ENCODE peak calls at places on chromosome 11, in nine cellular contexts. One of them, this sample, is unnamed.

GRCh38 chr11:33454264-33454663 is 197.1 kb downstream of the HIPK3 start:
- DNase-seq in stimulated activated CD4-positive, alpha-beta T cell treated with anti-CD3 and anti-CD28 coated beads, Interleukin-12 subunit alpha, Interleukin-12 subunit beta, amount 100 ng/mL, for 4 hours: no peak
- DNase-seq in GDM1: no peak
- DNase-seq in H9: no peak
- DNase-seq in posterior cingulate gyrus: no peak
- DNase-seq in endothelial cell: no peak
- DNase-seq in left ventricle myocardium inferior: no peak
- DNase-seq in DMS79 treated with DMSO at 0.1 percent for 48 hours: peak
- DNase-seq in NCI-H1105 treated with DMSO at 0.1 percent for 48 hours: peak
- DNase-seq in this sample: no peak

GRCh38 chr11:71372693-71373657 is 75.2 kb downstream of the DHCR7 start:
- DNase-seq in stimulated activated CD4-positive, alpha-beta T cell treated with anti-CD3 and anti-CD28 coated beads, Interleukin-12 subunit alpha, Interleukin-12 subunit beta, amount 100 ng/mL, for 4 hours: no peak
- DNase-seq in GDM1: no peak
- DNase-seq in H9: no peak
- DNase-seq in posterior cingulate gyrus: no peak
- DNase-seq in endothelial cell: no peak
- DNase-seq in left ventricle myocardium inferior: no peak
- DNase-seq in DMS79 treated with DMSO at 0.1 percent for 48 hours: peak
- DNase-seq in NCI-H1105 treated with DMSO at 0.1 percent for 48 hours: no peak
- DNase-seq in this sample: no peak

GRCh38 chr11:134235399-134235798 is 10.9 kb downstream of the VPS26B start:
- DNase-seq in stimulated activated CD4-positive, alpha-beta T cell treated with anti-CD3 and anti-CD28 coated beads, Interleukin-12 subunit alpha, Interleukin-12 subunit beta, amount 100 ng/mL, for 4 hours: no peak
- DNase-seq in GDM1: no peak
- DNase-seq in H9: no peak
- DNase-seq in posterior cingulate gyrus: no peak
- DNase-seq in endothelial cell: no peak
- DNase-seq in left ventricle myocardium inferior: no peak
- DNase-seq in DMS79 treated with DMSO at 0.1 percent for 48 hours: no peak
- DNase-seq in NCI-H1105 treated with DMSO at 0.1 percent for 48 hours: no peak
- DNase-seq in this sample: no peak

GRCh38 chr11:13220148-13220547 is 57.4 kb upstream of the BMAL1 start:
- DNase-seq in stimulated activated CD4-positive, alpha-beta T cell treated with anti-CD3 and anti-CD28 coated beads, Interleukin-12 subunit alpha, Interleukin-12 subunit beta, amount 100 ng/mL, for 4 hours: no peak
- DNase-seq in GDM1: no peak
- DNase-seq in H9: no peak
- DNase-seq in posterior cingulate gyrus: no peak
- DNase-seq in endothelial cell: no peak
- DNase-seq in left ventricle myocardium inferior: no peak
- DNase-seq in DMS79 treated with DMSO at 0.1 percent for 48 hours: no peak
- DNase-seq in NCI-H1105 treated with DMSO at 0.1 percent for 48 hours: no peak
- DNase-seq in this sample: no peak

GRCh38 chr11:104979839-104980238 is 11.5 kb upstream of the CASP4 start:
- DNase-seq in stimulated activated CD4-positive, alpha-beta T cell treated with anti-CD3 and anti-CD28 coated beads, Interleukin-12 subunit alpha, Interleukin-12 subunit beta, amount 100 ng/mL, for 4 hours: no peak
- DNase-seq in GDM1: no peak
- DNase-seq in H9: no peak
- DNase-seq in posterior cingulate gyrus: no peak
- DNase-seq in endothelial cell: no peak
- DNase-seq in left ventricle myocardium inferior: no peak
- DNase-seq in DMS79 treated with DMSO at 0.1 percent for 48 hours: no peak
- DNase-seq in NCI-H1105 treated with DMSO at 0.1 percent for 48 hours: no peak
- DNase-seq in this sample: no peak

GRCh38 chr11:121328213-121328966 is 35.8 kb downstream of the SC5D start:
- DNase-seq in stimulated activated CD4-positive, alpha-beta T cell treated with anti-CD3 and anti-CD28 coated beads, Interleukin-12 subunit alpha, Interleukin-12 subunit beta, amount 100 ng/mL, for 4 hours: peak
- DNase-seq in GDM1: no peak
- DNase-seq in H9: no peak
- DNase-seq in posterior cingulate gyrus: no peak
- DNase-seq in endothelial cell: no peak
- DNase-seq in left ventricle myocardium inferior: no peak
- DNase-seq in DMS79 treated with DMSO at 0.1 percent for 48 hours: no peak
- DNase-seq in NCI-H1105 treated with DMSO at 0.1 percent for 48 hours: no peak
- DNase-seq in this sample: no peak

GRCh38 chr11:112797653-112798293 is 163.4 kb upstream of the NCAM1 start:
- DNase-seq in stimulated activated CD4-positive, alpha-beta T cell treated with anti-CD3 and anti-CD28 coated beads, Interleukin-12 subunit alpha, Interleukin-12 subunit beta, amount 100 ng/mL, for 4 hours: no peak
- DNase-seq in GDM1: no peak
- DNase-seq in H9: peak
- DNase-seq in posterior cingulate gyrus: peak
- DNase-seq in endothelial cell: peak
- DNase-seq in left ventricle myocardium inferior: no peak
- DNase-seq in DMS79 treated with DMSO at 0.1 percent for 48 hours: no peak
- DNase-seq in NCI-H1105 treated with DMSO at 0.1 percent for 48 hours: no peak
- DNase-seq in this sample: no peak

GRCh38 chr11:2519879-2520735 is 75.3 kb downstream of the KCNQ1 start:
- DNase-seq in stimulated activated CD4-positive, alpha-beta T cell treated with anti-CD3 and anti-CD28 coated beads, Interleukin-12 subunit alpha, Interleukin-12 subunit beta, amount 100 ng/mL, for 4 hours: no peak
- DNase-seq in GDM1: no peak
- DNase-seq in H9: peak
- DNase-seq in posterior cingulate gyrus: peak
- DNase-seq in endothelial cell: peak
- DNase-seq in left ventricle myocardium inferior: peak
- DNase-seq in DMS79 treated with DMSO at 0.1 percent for 48 hours: no peak
- DNase-seq in NCI-H1105 treated with DMSO at 0.1 percent for 48 hours: no peak
- DNase-seq in this sample: peak

GRCh38 chr11:61834278-61835004 is 6.3 kb downstream of the FADS2 start:
- DNase-seq in stimulated activated CD4-positive, alpha-beta T cell treated with anti-CD3 and anti-CD28 coated beads, Interleukin-12 subunit alpha, Interleukin-12 subunit beta, amount 100 ng/mL, for 4 hours: no peak
- DNase-seq in GDM1: peak
- DNase-seq in H9: peak
- DNase-seq in posterior cingulate gyrus: peak
- DNase-seq in endothelial cell: peak
- DNase-seq in left ventricle myocardium inferior: peak
- DNase-seq in DMS79 treated with DMSO at 0.1 percent for 48 hours: peak
- DNase-seq in NCI-H1105 treated with DMSO at 0.1 percent for 48 hours: no peak
- DNase-seq in this sample: no peak

GRCh38 chr11:10294289-10294953 is 402 bp upstream of the SBF2 start:
- DNase-seq in stimulated activated CD4-positive, alpha-beta T cell treated with anti-CD3 and anti-CD28 coated beads, Interleukin-12 subunit alpha, Interleukin-12 subunit beta, amount 100 ng/mL, for 4 hours: no peak
- DNase-seq in GDM1: no peak
- DNase-seq in H9: peak
- DNase-seq in posterior cingulate gyrus: peak
- DNase-seq in endothelial cell: peak
- DNase-seq in left ventricle myocardium inferior: peak
- DNase-seq in DMS79 treated with DMSO at 0.1 percent for 48 hours: peak
- DNase-seq in NCI-H1105 treated with DMSO at 0.1 percent for 48 hours: peak
- DNase-seq in this sample: peak

GRCh38 chr11:79393362-79394043 is 47.3 kb downstream of the TENM4 start:
- DNase-seq in stimulated activated CD4-positive, alpha-beta T cell treated with anti-CD3 and anti-CD28 coated beads, Interleukin-12 subunit alpha, Interleukin-12 subunit beta, amount 100 ng/mL, for 4 hours: no peak
- DNase-seq in GDM1: no peak
- DNase-seq in H9: peak
- DNase-seq in posterior cingulate gyrus: no peak
- DNase-seq in endothelial cell: no peak
- DNase-seq in left ventricle myocardium inferior: no peak
- DNase-seq in DMS79 treated with DMSO at 0.1 percent for 48 hours: no peak
- DNase-seq in NCI-H1105 treated with DMSO at 0.1 percent for 48 hours: no peak
- DNase-seq in this sample: no peak

GRCh38 chr11:8045839-8046238 is 35.2 kb upstream of the TUB start:
- DNase-seq in stimulated activated CD4-positive, alpha-beta T cell treated with anti-CD3 and anti-CD28 coated beads, Interleukin-12 subunit alpha, Interleukin-12 subunit beta, amount 100 ng/mL, for 4 hours: no peak
- DNase-seq in GDM1: no peak
- DNase-seq in H9: peak
- DNase-seq in posterior cingulate gyrus: no peak
- DNase-seq in endothelial cell: no peak
- DNase-seq in left ventricle myocardium inferior: no peak
- DNase-seq in DMS79 treated with DMSO at 0.1 percent for 48 hours: no peak
- DNase-seq in NCI-H1105 treated with DMSO at 0.1 percent for 48 hours: no peak
- DNase-seq in this sample: no peak

GRCh38 chr11:40281055-40281580 is 1178.3 kb downstream of the LRRC4C start:
- DNase-seq in stimulated activated CD4-positive, alpha-beta T cell treated with anti-CD3 and anti-CD28 coated beads, Interleukin-12 subunit alpha, Interleukin-12 subunit beta, amount 100 ng/mL, for 4 hours: no peak
- DNase-seq in GDM1: no peak
- DNase-seq in H9: no peak
- DNase-seq in posterior cingulate gyrus: no peak
- DNase-seq in endothelial cell: no peak
- DNase-seq in left ventricle myocardium inferior: no peak
- DNase-seq in DMS79 treated with DMSO at 0.1 percent for 48 hours: no peak
- DNase-seq in NCI-H1105 treated with DMSO at 0.1 percent for 48 hours: peak
- DNase-seq in this sample: no peak

GRCh38 chr11:120124355-120124754 is 13.6 kb downstream of the TRIM29 start:
- DNase-seq in stimulated activated CD4-positive, alpha-beta T cell treated with anti-CD3 and anti-CD28 coated beads, Interleukin-12 subunit alpha, Interleukin-12 subunit beta, amount 100 ng/mL, for 4 hours: no peak
- DNase-seq in GDM1: no peak
- DNase-seq in H9: no peak
- DNase-seq in posterior cingulate gyrus: peak
- DNase-seq in endothelial cell: no peak
- DNase-seq in left ventricle myocardium inferior: no peak
- DNase-seq in DMS79 treated with DMSO at 0.1 percent for 48 hours: no peak
- DNase-seq in NCI-H1105 treated with DMSO at 0.1 percent for 48 hours: no peak
- DNase-seq in this sample: no peak

GRCh38 chr11:65496304-65497140 is 2.3 kb upstream of the MALAT1 start:
- DNase-seq in stimulated activated CD4-positive, alpha-beta T cell treated with anti-CD3 and anti-CD28 coated beads, Interleukin-12 subunit alpha, Interleukin-12 subunit beta, amount 100 ng/mL, for 4 hours: no peak
- DNase-seq in GDM1: no peak
- DNase-seq in H9: no peak
- DNase-seq in posterior cingulate gyrus: peak
- DNase-seq in endothelial cell: no peak
- DNase-seq in left ventricle myocardium inferior: no peak
- DNase-seq in DMS79 treated with DMSO at 0.1 percent for 48 hours: peak
- DNase-seq in NCI-H1105 treated with DMSO at 0.1 percent for 48 hours: peak
- DNase-seq in this sample: no peak

GRCh38 chr11:86228967-86229330 is 15.6 kb upstream of the EED start:
- DNase-seq in stimulated activated CD4-positive, alpha-beta T cell treated with anti-CD3 and anti-CD28 coated beads, Interleukin-12 subunit alpha, Interleukin-12 subunit beta, amount 100 ng/mL, for 4 hours: peak
- DNase-seq in GDM1: no peak
- DNase-seq in H9: no peak
- DNase-seq in posterior cingulate gyrus: no peak
- DNase-seq in endothelial cell: no peak
- DNase-seq in left ventricle myocardium inferior: no peak
- DNase-seq in DMS79 treated with DMSO at 0.1 percent for 48 hours: no peak
- DNase-seq in NCI-H1105 treated with DMSO at 0.1 percent for 48 hours: no peak
- DNase-seq in this sample: no peak

GRCh38 chr11:110349109-110349996 is 52.9 kb upstream of the RDX start:
- DNase-seq in stimulated activated CD4-positive, alpha-beta T cell treated with anti-CD3 and anti-CD28 coated beads, Interleukin-12 subunit alpha, Interleukin-12 subunit beta, amount 100 ng/mL, for 4 hours: peak
- DNase-seq in GDM1: no peak
- DNase-seq in H9: no peak
- DNase-seq in posterior cingulate gyrus: no peak
- DNase-seq in endothelial cell: no peak
- DNase-seq in left ventricle myocardium inferior: no peak
- DNase-seq in DMS79 treated with DMSO at 0.1 percent for 48 hours: no peak
- DNase-seq in NCI-H1105 treated with DMSO at 0.1 percent for 48 hours: no peak
- DNase-seq in this sample: no peak

GRCh38 chr11:124961972-124962609 is 8.1 kb downstream of the CCDC15 start:
- DNase-seq in stimulated activated CD4-positive, alpha-beta T cell treated with anti-CD3 and anti-CD28 coated beads, Interleukin-12 subunit alpha, Interleukin-12 subunit beta, amount 100 ng/mL, for 4 hours: no peak
- DNase-seq in GDM1: peak
- DNase-seq in H9: no peak
- DNase-seq in posterior cingulate gyrus: no peak
- DNase-seq in endothelial cell: peak
- DNase-seq in left ventricle myocardium inferior: no peak
- DNase-seq in DMS79 treated with DMSO at 0.1 percent for 48 hours: peak
- DNase-seq in NCI-H1105 treated with DMSO at 0.1 percent for 48 hours: peak
- DNase-seq in this sample: no peak

GRCh38 chr11:59647245-59647965 is 21.4 kb downstream of the PATL1 start:
- DNase-seq in stimulated activated CD4-positive, alpha-beta T cell treated with anti-CD3 and anti-CD28 coated beads, Interleukin-12 subunit alpha, Interleukin-12 subunit beta, amount 100 ng/mL, for 4 hours: no peak
- DNase-seq in GDM1: no peak
- DNase-seq in H9: no peak
- DNase-seq in posterior cingulate gyrus: no peak
- DNase-seq in endothelial cell: no peak
- DNase-seq in left ventricle myocardium inferior: no peak
- DNase-seq in DMS79 treated with DMSO at 0.1 percent for 48 hours: no peak
- DNase-seq in NCI-H1105 treated with DMSO at 0.1 percent for 48 hours: no peak
- DNase-seq in this sample: no peak

GRCh38 chr11:133945087-133945974 is 11.4 kb downstream of the IGSF9B start:
- DNase-seq in stimulated activated CD4-positive, alpha-beta T cell treated with anti-CD3 and anti-CD28 coated beads, Interleukin-12 subunit alpha, Interleukin-12 subunit beta, amount 100 ng/mL, for 4 hours: peak
- DNase-seq in GDM1: no peak
- DNase-seq in H9: no peak
- DNase-seq in posterior cingulate gyrus: peak
- DNase-seq in endothelial cell: no peak
- DNase-seq in left ventricle myocardium inferior: peak
- DNase-seq in DMS79 treated with DMSO at 0.1 percent for 48 hours: peak
- DNase-seq in NCI-H1105 treated with DMSO at 0.1 percent for 48 hours: no peak
- DNase-seq in this sample: no peak

GRCh38 chr11:102599642-102600261 is 25.4 kb downstream of the MMP20 start:
- DNase-seq in stimulated activated CD4-positive, alpha-beta T cell treated with anti-CD3 and anti-CD28 coated beads, Interleukin-12 subunit alpha, Interleukin-12 subunit beta, amount 100 ng/mL, for 4 hours: no peak
- DNase-seq in GDM1: no peak
- DNase-seq in H9: no peak
- DNase-seq in posterior cingulate gyrus: no peak
- DNase-seq in endothelial cell: no peak
- DNase-seq in left ventricle myocardium inferior: no peak
- DNase-seq in DMS79 treated with DMSO at 0.1 percent for 48 hours: no peak
- DNase-seq in NCI-H1105 treated with DMSO at 0.1 percent for 48 hours: no peak
- DNase-seq in this sample: no peak

GRCh38 chr11:9756461-9756860 is 92.6 kb downstream of the SWAP70 start:
- DNase-seq in stimulated activated CD4-positive, alpha-beta T cell treated with anti-CD3 and anti-CD28 coated beads, Interleukin-12 subunit alpha, Interleukin-12 subunit beta, amount 100 ng/mL, for 4 hours: no peak
- DNase-seq in GDM1: no peak
- DNase-seq in H9: no peak
- DNase-seq in posterior cingulate gyrus: no peak
- DNase-seq in endothelial cell: no peak
- DNase-seq in left ventricle myocardium inferior: no peak
- DNase-seq in DMS79 treated with DMSO at 0.1 percent for 48 hours: no peak
- DNase-seq in NCI-H1105 treated with DMSO at 0.1 percent for 48 hours: no peak
- DNase-seq in this sample: no peak

GRCh38 chr11:746289-747175 is 732 bp upstream of the TALDO1 start:
- DNase-seq in stimulated activated CD4-positive, alpha-beta T cell treated with anti-CD3 and anti-CD28 coated beads, Interleukin-12 subunit alpha, Interleukin-12 subunit beta, amount 100 ng/mL, for 4 hours: no peak
- DNase-seq in GDM1: no peak
- DNase-seq in H9: peak
- DNase-seq in posterior cingulate gyrus: peak
- DNase-seq in endothelial cell: no peak
- DNase-seq in left ventricle myocardium inferior: no peak
- DNase-seq in DMS79 treated with DMSO at 0.1 percent for 48 hours: peak
- DNase-seq in NCI-H1105 treated with DMSO at 0.1 percent for 48 hours: peak
- DNase-seq in this sample: no peak

GRCh38 chr11:12813371-12814225 is 139.4 kb downstream of the TEAD1 start:
- DNase-seq in stimulated activated CD4-positive, alpha-beta T cell treated with anti-CD3 and anti-CD28 coated beads, Interleukin-12 subunit alpha, Interleukin-12 subunit beta, amount 100 ng/mL, for 4 hours: no peak
- DNase-seq in GDM1: no peak
- DNase-seq in H9: no peak
- DNase-seq in posterior cingulate gyrus: no peak
- DNase-seq in endothelial cell: no peak
- DNase-seq in left ventricle myocardium inferior: no peak
- DNase-seq in DMS79 treated with DMSO at 0.1 percent for 48 hours: no peak
- DNase-seq in NCI-H1105 treated with DMSO at 0.1 percent for 48 hours: no peak
- DNase-seq in this sample: no peak

GRCh38 chr11:116180806-116181600 is 591.8 kb downstream of the BUD13 start:
- DNase-seq in stimulated activated CD4-positive, alpha-beta T cell treated with anti-CD3 and anti-CD28 coated beads, Interleukin-12 subunit alpha, Interleukin-12 subunit beta, amount 100 ng/mL, for 4 hours: no peak
- DNase-seq in GDM1: no peak
- DNase-seq in H9: peak
- DNase-seq in posterior cingulate gyrus: no peak
- DNase-seq in endothelial cell: no peak
- DNase-seq in left ventricle myocardium inferior: no peak
- DNase-seq in DMS79 treated with DMSO at 0.1 percent for 48 hours: no peak
- DNase-seq in NCI-H1105 treated with DMSO at 0.1 percent for 48 hours: no peak
- DNase-seq in this sample: no peak

GRCh38 chr11:34915136-34916013 is 804 bp downstream of the APIP start:
- DNase-seq in stimulated activated CD4-positive, alpha-beta T cell treated with anti-CD3 and anti-CD28 coated beads, Interleukin-12 subunit alpha, Interleukin-12 subunit beta, amount 100 ng/mL, for 4 hours: no peak
- DNase-seq in GDM1: no peak
- DNase-seq in H9: no peak
- DNase-seq in posterior cingulate gyrus: no peak
- DNase-seq in endothelial cell: no peak
- DNase-seq in left ventricle myocardium inferior: no peak
- DNase-seq in DMS79 treated with DMSO at 0.1 percent for 48 hours: peak
- DNase-seq in NCI-H1105 treated with DMSO at 0.1 percent for 48 hours: peak
- DNase-seq in this sample: no peak

GRCh38 chr11:102724904-102725515 is at the start of gene MMP8:
- DNase-seq in stimulated activated CD4-positive, alpha-beta T cell treated with anti-CD3 and anti-CD28 coated beads, Interleukin-12 subunit alpha, Interleukin-12 subunit beta, amount 100 ng/mL, for 4 hours: no peak
- DNase-seq in GDM1: no peak
- DNase-seq in H9: no peak
- DNase-seq in posterior cingulate gyrus: no peak
- DNase-seq in endothelial cell: no peak
- DNase-seq in left ventricle myocardium inferior: no peak
- DNase-seq in DMS79 treated with DMSO at 0.1 percent for 48 hours: no peak
- DNase-seq in NCI-H1105 treated with DMSO at 0.1 percent for 48 hours: no peak
- DNase-seq in this sample: no peak

GRCh38 chr11:116742104-116742503 is 30.7 kb downstream of the BUD13 start:
- DNase-seq in stimulated activated CD4-positive, alpha-beta T cell treated with anti-CD3 and anti-CD28 coated beads, Interleukin-12 subunit alpha, Interleukin-12 subunit beta, amount 100 ng/mL, for 4 hours: no peak
- DNase-seq in GDM1: no peak
- DNase-seq in H9: no peak
- DNase-seq in posterior cingulate gyrus: no peak
- DNase-seq in endothelial cell: no peak
- DNase-seq in left ventricle myocardium inferior: no peak
- DNase-seq in DMS79 treated with DMSO at 0.1 percent for 48 hours: no peak
- DNase-seq in NCI-H1105 treated with DMSO at 0.1 percent for 48 hours: no peak
- DNase-seq in this sample: no peak

GRCh38 chr11:23124249-23124648 is 264.0 kb upstream of the CCDC179 start:
- DNase-seq in stimulated activated CD4-positive, alpha-beta T cell treated with anti-CD3 and anti-CD28 coated beads, Interleukin-12 subunit alpha, Interleukin-12 subunit beta, amount 100 ng/mL, for 4 hours: no peak
- DNase-seq in GDM1: no peak
- DNase-seq in H9: no peak
- DNase-seq in posterior cingulate gyrus: no peak
- DNase-seq in endothelial cell: no peak
- DNase-seq in left ventricle myocardium inferior: no peak
- DNase-seq in DMS79 treated with DMSO at 0.1 percent for 48 hours: no peak
- DNase-seq in NCI-H1105 treated with DMSO at 0.1 percent for 48 hours: no peak
- DNase-seq in this sample: no peak

GRCh38 chr11:59801981-59802638 is 8.5 kb downstream of the MRPL16 start:
- DNase-seq in stimulated activated CD4-positive, alpha-beta T cell treated with anti-CD3 and anti-CD28 coated beads, Interleukin-12 subunit alpha, Interleukin-12 subunit beta, amount 100 ng/mL, for 4 hours: no peak
- DNase-seq in GDM1: no peak
- DNase-seq in H9: no peak
- DNase-seq in posterior cingulate gyrus: no peak
- DNase-seq in endothelial cell: peak
- DNase-seq in left ventricle myocardium inferior: no peak
- DNase-seq in DMS79 treated with DMSO at 0.1 percent for 48 hours: no peak
- DNase-seq in NCI-H1105 treated with DMSO at 0.1 percent for 48 hours: no peak
- DNase-seq in this sample: no peak

This sample was measured in lower lobe of right lung.